ENCODE peak calls at places on chromosomes 4 and X, in seven cellular contexts. Z, Y, P, S, B, R and U are unnamed samples.

GRCh38 chr4:79227896-79228295 is 98.0 kb downstream of the NAA11 start:
- DNase-seq in Z (no peak), Y (no peak), P (no peak), S (no peak), B (no peak), R (no peak), U (no peak)

GRCh38 chrX:27910412-27910811 is 70.8 kb downstream of the DCAF8L1 start:
- DNase-seq in Z (no peak), Y (no peak), P (no peak), S (no peak), B (no peak), R (no peak), U (no peak)

GRCh38 chrX:53223955-53224859 is 800 bp downstream of the KDM5C start:
- DNase-seq in Z (no peak), Y (peak), P (peak), S (no peak), B (no peak), R (peak), U (peak)

GRCh38 chrX:19593684-19594083 is 78.4 kb upstream of the MAP3K15 start:
- DNase-seq in Z (no peak), Y (no peak), P (peak), S (peak), B (no peak), R (peak), U (no peak)

GRCh38 chrX:122866527-122866926 is 317.6 kb upstream of the GRIA3 start:
- DNase-seq in Z (no peak), Y (no peak), P (peak), S (no peak), B (peak), R (no peak), U (no peak)

GRCh38 chr4:77922158-77923094 is 59.8 kb downstream of the MRPL1 start:
- DNase-seq in Z (no peak), Y (no peak), P (peak), S (no peak), B (no peak), R (no peak), U (no peak)

GRCh38 chrX:13747836-13748235 is 13.3 kb downstream of the OFD1 start:
- DNase-seq in Z (no peak), Y (no peak), P (peak), S (peak), B (peak), R (peak), U (no peak)

GRCh38 chr4:8559011-8559410 is 21.2 kb upstream of the GPR78 start:
- DNase-seq in Z (no peak), Y (no peak), P (no peak), S (no peak), B (no peak), R (no peak), U (no peak)

GRCh38 chr4:87547016-87547708 is 18.0 kb upstream of the SPARCL1 start:
- DNase-seq in Z (no peak), Y (no peak), P (no peak), S (no peak), B (no peak), R (no peak), U (no peak)

GRCh38 chr4:113636877-113637276 is 124.7 kb downstream of the CAMK2D start:
- DNase-seq in Z (no peak), Y (no peak), P (peak), S (no peak), B (no peak), R (peak), U (no peak)

GRCh38 chr4:130524057-130524456 is 1428.1 kb downstream of the C4orf33 start:
- DNase-seq in Z (no peak), Y (no peak), P (no peak), S (no peak), B (no peak), R (peak), U (no peak)

GRCh38 chr4:48653217-48654014 is 126.7 kb downstream of the FRYL start:
- DNase-seq in Z (peak), Y (no peak), P (no peak), S (peak), B (no peak), R (no peak), U (peak)

GRCh38 chr4:66032571-66032970 is 362.3 kb upstream of the EPHA5 start:
- DNase-seq in Z (no peak), Y (no peak), P (no peak), S (no peak), B (no peak), R (no peak), U (no peak)
- TF ChIP-seq CTCF in Z (no peak), Y (no peak), P (no peak), S (no peak), B (no peak), R (no peak), U (no peak)

GRCh38 chr4:139144911-139145551 is 32.0 kb downstream of the ELF2 start:
- DNase-seq in Z (no peak), Y (no peak), P (peak), S (no peak), B (no peak), R (no peak), U (no peak)
- TF ChIP-seq CTCF in Z (no peak), Y (no peak), P (no peak), S (no peak), B (no peak), R (no peak), U (no peak)

GRCh38 chr4:89319756-89320155 is 12.2 kb upstream of the GPRIN3 start:
- DNase-seq in Z (no peak), Y (no peak), P (no peak), S (no peak), B (no peak), R (no peak), U (no peak)

GRCh38 chr4:89329280-89329679 is 21.7 kb upstream of the GPRIN3 start:
- DNase-seq in Z (no peak), Y (no peak), P (no peak), S (no peak), B (no peak), R (no peak), U (no peak)

GRCh38 chr4:89324671-89325070 is 17.1 kb upstream of the GPRIN3 start:
- DNase-seq in Z (no peak), Y (no peak), P (no peak), S (no peak), B (no peak), R (peak), U (no peak)
- TF ChIP-seq CTCF in Z (no peak), Y (no peak), P (no peak), S (no peak), B (no peak), R (no peak), U (no peak)

DNA sequence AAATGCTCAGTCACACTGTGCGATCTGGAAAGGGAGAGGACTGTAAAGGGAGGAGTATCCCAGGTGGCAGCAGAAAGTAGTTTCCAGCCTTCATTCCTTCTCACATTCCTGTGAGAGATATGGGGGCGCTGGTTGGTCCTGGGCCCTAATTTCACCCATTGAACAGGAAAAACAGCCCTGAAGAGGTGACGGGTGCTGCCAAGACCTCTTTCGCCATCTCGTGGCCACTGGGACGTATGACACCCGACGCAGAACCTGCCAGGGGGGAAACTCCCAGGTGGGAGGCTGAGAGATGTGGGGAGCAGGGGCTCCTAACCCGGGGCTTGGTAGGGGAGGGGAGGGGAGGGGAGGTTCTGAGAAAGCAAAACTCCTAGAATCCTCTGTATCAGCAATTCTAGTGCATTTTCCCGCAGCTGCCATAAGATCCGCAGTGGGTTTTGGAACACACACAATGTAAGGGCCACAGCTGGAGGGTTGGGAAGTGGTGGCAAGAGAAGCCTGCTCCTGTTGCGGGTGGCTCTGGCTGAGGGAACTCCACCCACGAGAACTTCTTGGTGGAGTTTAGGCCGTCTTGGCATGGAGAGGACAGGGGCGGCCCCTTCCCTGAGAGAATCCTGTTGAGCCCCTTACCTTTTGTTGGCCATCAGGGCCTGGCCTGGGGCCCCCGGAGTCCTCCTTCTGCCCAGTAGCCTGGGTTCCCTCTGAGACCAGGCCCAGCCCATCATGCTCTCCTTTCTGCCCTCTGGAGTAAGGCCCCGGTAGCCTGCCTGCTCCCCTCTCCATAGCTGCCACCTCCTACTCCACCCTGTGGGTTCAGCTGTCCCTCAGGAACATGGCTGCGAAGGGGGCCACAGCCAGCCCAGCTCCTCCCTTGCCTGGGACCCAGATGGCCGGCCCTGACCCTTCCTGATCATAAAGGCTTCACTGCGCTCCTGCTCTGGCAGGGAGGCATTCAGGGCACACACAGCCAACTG is 134.1 kb downstream of the OR13H1 start:
- DNase-seq in Z (no peak), Y (no peak), P (peak), S (peak), B (no peak), R (peak), U (peak)
- TF ChIP-seq CTCF in Z (peak), Y (no peak), P (peak), S (peak), B (peak), R (peak), U (peak)